ENCODE peak calls at places on chromosomes 12 and 14, in seven cellular contexts. Z is tibial artery, E is GM10248, D is WERI-Rb-1, Y is left ventricle myocardium inferior, K is mucosa of descending colon, C is lung. V is an unnamed sample.

GRCh38 chr14:63039800-63040380 is 5.4 kb downstream of the KCNH5 start:
- DNase-seq in E (no peak), D (no peak), Y (no peak), K (no peak), Z (no peak), C (no peak), V (peak)

GRCh38 chr14:101241807-101242278 is 319.5 kb upstream of the DIO3 start:
- DNase-seq in E (no peak), K (no peak), Z (no peak), Y (no peak), C (no peak), D (no peak), V (no peak)

GRCh38 chr14:51776102-51776894 is 84.1 kb upstream of the GNG2 start:
- DNase-seq in E (peak), D (peak), Z (peak), K (peak), C (peak), Y (peak), V (no peak)

GRCh38 chr12:46160081-46160980 is 108.5 kb downstream of the SLC38A1 start:
- DNase-seq in E (no peak), Y (no peak), C (no peak), Z (peak), K (peak), D (no peak), V (peak)

GRCh38 chr14:95519699-95520098 is 3.2 kb upstream of the SYNE3 start:
- DNase-seq in D (no peak), Z (peak), Y (peak), K (peak), E (no peak), C (peak), V (peak)

GRCh38 chr12:63276537-63277365 is 125.8 kb upstream of the AVPR1A start:
- DNase-seq in Z (no peak), Y (no peak), K (peak), D (peak), C (no peak), E (peak), V (no peak)

GRCh38 chr12:124387510-124387855 is 92.6 kb downstream of the RFLNA start:
- DNase-seq in D (no peak), Y (peak), K (no peak), C (peak), Z (no peak), E (no peak), V (no peak)

GRCh38 chr12:7934560-7935463 is 1.2 kb downstream of the SLC2A3 start:
- DNase-seq in C (no peak), D (peak), Y (no peak), Z (no peak), K (peak), E (no peak), V (no peak)

GRCh38 chr12:108939594-108939993 is 59.7 kb downstream of the DAO start:
- DNase-seq in D (peak), C (no peak), Z (no peak), K (peak), Y (no peak), E (no peak), V (no peak)

GRCh38 chr14:91373591-91374245 is 43.9 kb downstream of the CCDC88C start:
- DNase-seq in E (peak), D (no peak), Z (no peak), C (no peak), Y (no peak), K (peak), V (no peak)

GRCh38 chr14:105307052-105307727 is 6.4 kb upstream of the BRF1 start:
- DNase-seq in C (no peak), K (no peak), Z (no peak), D (no peak), E (no peak), Y (no peak), V (no peak)

GRCh38 chr12:53185582-53186153 is 4.9 kb upstream of the CSAD start:
- DNase-seq in K (no peak), Y (no peak), C (no peak), D (no peak), Z (no peak), E (no peak), V (no peak)

GRCh38 chr14:89915114-89915878 is 39.2 kb downstream of the EFCAB11 start:
- DNase-seq in K (peak), D (peak), E (peak), C (peak), Z (peak), Y (peak), V (peak)

GRCh38 chr12:68317047-68317667 is 15.0 kb downstream of the MDM1 start:
- DNase-seq in Y (no peak), C (no peak), D (peak), Z (peak), E (peak), K (peak), V (no peak)

GRCh38 chr12:127494961-127495915 is 771.7 kb upstream of the TMEM132C start:
- DNase-seq in E (no peak), C (no peak), D (no peak), K (no peak), Z (no peak), Y (no peak), V (no peak)

GRCh38 chr12:110555509-110556406 is 27.4 kb downstream of the PPTC7 start:
- DNase-seq in D (no peak), K (no peak), Z (no peak), E (no peak), C (no peak), Y (no peak), V (peak)

GRCh38 chr12:124386059-124386458 is 91.2 kb downstream of the RFLNA start:
- DNase-seq in Y (peak), D (no peak), C (no peak), E (no peak), K (no peak), Z (no peak), V (no peak)

GRCh38 chr12:39062266-39062996 is 157.0 kb upstream of the CPNE8 start:
- DNase-seq in Z (no peak), K (no peak), Y (no peak), D (no peak), E (no peak), C (no peak), V (no peak)

GRCh38 chr12:21906919-21907642 is 34.1 kb downstream of the ABCC9 start:
- DNase-seq in E (no peak), C (no peak), Y (no peak), D (no peak), K (no peak), Z (no peak), V (peak)

GRCh38 chr12:52307836-52308806 is 13.1 kb downstream of the KRT83 start:
- DNase-seq in E (no peak), C (peak), K (peak), D (peak), Z (peak), Y (peak), V (no peak)

GRCh38 chr12:54220092-54220557 is 31.3 kb upstream of the SMUG1 start:
- DNase-seq in D (peak), Z (peak), C (no peak), E (peak), K (peak), Y (peak), V (peak)

GRCh38 chr12:3417937-3418336 is 73.1 kb upstream of the PRMT8 start:
- DNase-seq in Z (no peak), D (no peak), K (no peak), E (peak), C (no peak), Y (no peak), V (no peak)

GRCh38 chr12:54689034-54689372 is 40.8 kb upstream of the DCD start:
- DNase-seq in E (no peak), Z (no peak), D (no peak), K (no peak), C (no peak), Y (no peak), V (no peak)

GRCh38 chr14:94407906-94408305 is 19.5 kb upstream of the SERPINA1 start:
- DNase-seq in Y (no peak), E (no peak), Z (no peak), K (no peak), D (no peak), C (no peak), V (no peak)

GRCh38 chr14:94408546-94409095 is 20.2 kb upstream of the SERPINA1 start:
- DNase-seq in Z (no peak), Y (no peak), D (no peak), K (no peak), C (no peak), E (no peak), V (no peak)

GRCh38 chr14:94411638-94412037 is 23.2 kb upstream of the SERPINA1 start:
- DNase-seq in C (no peak), E (no peak), Y (no peak), Z (no peak), D (no peak), K (peak), V (no peak)

DNA sequence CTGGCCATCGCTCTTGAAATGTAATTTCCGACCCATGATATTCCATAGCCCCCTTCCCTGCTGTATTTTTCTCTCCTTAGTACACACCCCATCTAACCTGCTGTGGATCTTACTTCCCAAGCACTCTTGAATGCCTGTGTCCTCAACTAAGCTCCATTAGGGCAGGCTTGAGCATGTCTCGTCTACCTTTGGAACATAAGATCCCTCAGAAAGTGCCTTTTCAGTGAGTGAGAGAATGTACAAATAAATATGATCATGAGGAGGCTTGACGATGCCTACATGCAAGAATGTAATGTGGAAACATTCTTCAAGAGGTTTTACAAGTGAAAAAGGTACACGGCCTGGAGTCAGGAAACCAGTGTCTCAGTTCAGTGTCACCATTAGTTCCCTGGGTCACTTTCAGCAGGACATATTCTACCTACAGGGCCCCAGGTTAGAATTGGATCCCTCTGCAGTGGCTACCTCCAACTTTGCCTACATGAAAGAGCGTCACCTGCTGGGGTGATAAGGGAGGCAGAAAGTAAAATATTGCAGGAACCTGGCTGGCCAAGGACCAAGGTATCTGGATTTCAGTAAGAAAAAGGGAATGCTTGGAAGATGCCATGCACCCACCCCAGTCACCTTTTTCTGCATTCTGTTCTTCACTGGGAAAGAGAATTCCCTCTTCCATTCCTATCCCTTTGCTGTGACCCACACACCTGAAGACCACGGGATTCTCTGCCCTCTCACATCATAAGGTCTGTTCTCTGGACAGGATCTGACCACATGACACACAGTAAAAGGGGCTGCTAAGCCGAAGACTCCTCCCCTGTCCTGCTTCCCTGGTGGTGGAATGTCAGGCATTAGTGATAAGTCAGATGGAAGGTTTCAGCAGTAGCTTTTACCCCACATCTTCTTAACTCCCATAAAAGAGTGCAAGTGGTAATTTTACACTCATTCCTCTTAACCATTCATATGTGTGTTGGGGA is 24.6 kb upstream of the SERPINA1 start:
- DNase-seq in C (no peak), D (peak), E (no peak), Y (no peak), K (peak), Z (no peak), V (no peak)
- TF ChIP-seq CTCF in C (peak), D (peak), E (peak), Y (no peak), K (no peak), Z (no peak), V (peak)

GRCh38 chr12:61538951-61539350 is 721.3 kb upstream of the USP15 start:
- DNase-seq in Z (no peak), D (peak), E (no peak), Y (no peak), C (no peak), K (no peak), V (no peak)
- TF ChIP-seq CTCF in Z (peak), D (peak), E (no peak), Y (no peak), C (no peak), K (no peak), V (no peak)

GRCh38 chr12:31850268-31850667 is 108.9 kb upstream of the RESF1 start:
- DNase-seq in D (no peak), Y (no peak), E (no peak), C (no peak), K (no peak), Z (no peak), V (no peak)
- TF ChIP-seq CTCF in D (no peak), Y (no peak), E (no peak), C (no peak), K (no peak), Z (no peak), V (no peak)

GRCh38 chr14:75800792-75801191 is 139.7 kb downstream of the TTLL5 start:
- DNase-seq in Y (no peak), C (no peak), Z (no peak), D (peak), K (no peak), E (no peak), V (no peak)
- TF ChIP-seq CTCF in Y (no peak), C (no peak), Z (no peak), D (peak), K (no peak), E (no peak), V (peak)

GRCh38 chr12:119817944-119818343 is 59.2 kb downstream of the CIT start:
- DNase-seq in D (no peak), Y (no peak), Z (no peak), C (no peak), K (no peak), E (no peak), V (no peak)

GRCh38 chr12:119822046-119822445 is 55.1 kb downstream of the CIT start:
- DNase-seq in Z (no peak), K (no peak), D (no peak), E (no peak), C (no peak), Y (no peak), V (no peak)

GRCh38 chr12:119819322-119819721 is 57.8 kb downstream of the CIT start:
- DNase-seq in E (no peak), C (no peak), Z (no peak), D (no peak), Y (no peak), K (no peak), V (no peak)
- TF ChIP-seq CTCF in E (no peak), C (no peak), Z (no peak), D (no peak), Y (no peak), K (no peak), V (no peak)

GRCh38 chr12:106845910-106846309 is 71.4 kb downstream of the RIC8B start:
- DNase-seq in Y (no peak), C (no peak), Z (no peak), D (no peak), K (no peak), E (no peak), V (no peak)

GRCh38 chr12:106841471-106842302 is 67.2 kb downstream of the RIC8B start:
- DNase-seq in Y (no peak), E (peak), Z (peak), C (peak), K (peak), D (peak), V (peak)

GRCh38 chr12:106837782-106838181 is 63.3 kb downstream of the RIC8B start:
- DNase-seq in K (no peak), E (no peak), D (no peak), Y (no peak), C (no peak), Z (no peak), V (no peak)

GRCh38 chr12:106839343-106839742 is 64.9 kb downstream of the RIC8B start:
- DNase-seq in E (no peak), Z (no peak), Y (no peak), K (no peak), D (no peak), C (no peak), V (no peak)

DNA sequence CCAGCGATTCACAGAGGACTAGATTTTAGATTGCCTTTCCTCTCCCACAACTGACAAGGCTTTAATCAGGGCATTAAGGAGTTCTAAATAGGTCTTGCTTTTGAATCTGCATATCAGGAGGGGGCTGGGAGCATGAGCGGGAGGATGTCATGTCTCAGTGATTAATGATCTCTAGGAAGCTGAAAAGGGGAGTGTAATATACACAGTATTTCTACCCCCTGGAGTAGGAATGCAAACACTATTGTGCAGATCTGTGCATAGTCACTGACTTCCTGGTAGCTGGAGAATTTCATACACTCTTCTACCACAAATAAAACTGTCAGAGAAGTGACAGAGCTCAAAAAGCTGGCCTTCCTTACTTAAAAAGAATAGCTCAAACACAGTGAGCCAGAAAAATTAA is 65.7 kb downstream of the RIC8B start:
- DNase-seq in E (no peak), C (no peak), Z (no peak), D (no peak), K (no peak), Y (no peak), V (no peak)
- TF ChIP-seq CTCF in E (no peak), C (no peak), Z (no peak), D (no peak), K (no peak), Y (no peak), V (no peak)

GRCh38 chr14:23054000-23054811 is 3.1 kb downstream of the CDH24 start:
- DNase-seq in C (no peak), E (peak), D (peak), Y (no peak), K (no peak), Z (no peak), V (no peak)
- TF ChIP-seq CTCF in C (no peak), E (peak), D (peak), Y (peak), K (no peak), Z (no peak), V (peak)

GRCh38 chr12:12081836-12082497 is 11.2 kb downstream of the BCL2L14 start:
- DNase-seq in K (peak), D (peak), Y (no peak), E (peak), C (no peak), Z (no peak), V (no peak)
- TF ChIP-seq CTCF in K (no peak), D (peak), Y (peak), E (peak), C (peak), Z (peak), V (peak)

GRCh38 chr14:102586420-102587119 is 5.9 kb upstream of the RCOR1 start:
- DNase-seq in E (no peak), K (no peak), C (no peak), Y (no peak), Z (no peak), D (no peak), V (no peak)
- TF ChIP-seq CTCF in E (no peak), K (no peak), C (no peak), Y (no peak), Z (no peak), D (no peak), V (peak)